ENCODE peak calls at places on chromosomes 16 and 17, in seven cellular contexts. H is esophagus squamous epithelium, S is body of pancreas, U is OCI-LY7, M is lower lobe of right lung, N is gastrocnemius medialis, E is sigmoid colon. J is an unnamed sample. For H3K4me1, the result is how much of the 10 kb centered on the place peaks cover.

GRCh38 chr17:49873466-49873865 is 25.6 kb upstream of the TAC4 start:
- DNase-seq in H (no peak), S (no peak), U (no peak), M (no peak), N (no peak), E (no peak), J (peak)

GRCh38 chr17:81207610-81208581 is 14.9 kb downstream of the CEP131 start:
- DNase-seq in H (no peak), S (no peak), U (peak), M (no peak), N (no peak), E (no peak), J (no peak)

GRCh38 chr17:46943511-46944393 is 20.8 kb downstream of the GOSR2 start:
- DNase-seq in H (no peak), S (peak), U (no peak), M (no peak), N (no peak), E (peak), J (no peak)

GRCh38 chr17:56629450-56630187 is 36.1 kb downstream of the NOG start:
- DNase-seq in H (no peak), S (no peak), U (no peak), M (no peak), N (no peak), E (no peak), J (peak)

GRCh38 chr17:3378321-3378720 is 7.8 kb downstream of the OR3A2 start:
- DNase-seq in H (no peak), S (no peak), U (no peak), M (no peak), N (no peak), E (no peak), J (no peak)

GRCh38 chr17:15112881-15113617 is 152.1 kb downstream of the PMP22 start:
- DNase-seq in H (no peak), S (no peak), U (no peak), M (no peak), N (no peak), E (no peak), J (no peak)

GRCh38 chr16:67683767-67684166 is 17.2 kb downstream of the C16orf86 start:
- DNase-seq in H (no peak), S (no peak), U (no peak), M (no peak), N (no peak), E (peak), J (no peak)

GRCh38 chr17:39393732-39394131 is 7.7 kb downstream of the FBXL20 start:
- DNase-seq in H (no peak), S (no peak), U (peak), M (no peak), N (no peak), E (no peak), J (no peak)

GRCh38 chr17:70310251-70310672 is 140.9 kb downstream of the KCNJ2 start:
- DNase-seq in H (no peak), S (no peak), U (no peak), M (no peak), N (no peak), E (no peak), J (no peak)

GRCh38 chr17:60947100-60947499 is 269.4 kb downstream of the BCAS3 start:
- DNase-seq in H (no peak), S (no peak), U (no peak), M (no peak), N (no peak), E (no peak), J (no peak)

DNA sequence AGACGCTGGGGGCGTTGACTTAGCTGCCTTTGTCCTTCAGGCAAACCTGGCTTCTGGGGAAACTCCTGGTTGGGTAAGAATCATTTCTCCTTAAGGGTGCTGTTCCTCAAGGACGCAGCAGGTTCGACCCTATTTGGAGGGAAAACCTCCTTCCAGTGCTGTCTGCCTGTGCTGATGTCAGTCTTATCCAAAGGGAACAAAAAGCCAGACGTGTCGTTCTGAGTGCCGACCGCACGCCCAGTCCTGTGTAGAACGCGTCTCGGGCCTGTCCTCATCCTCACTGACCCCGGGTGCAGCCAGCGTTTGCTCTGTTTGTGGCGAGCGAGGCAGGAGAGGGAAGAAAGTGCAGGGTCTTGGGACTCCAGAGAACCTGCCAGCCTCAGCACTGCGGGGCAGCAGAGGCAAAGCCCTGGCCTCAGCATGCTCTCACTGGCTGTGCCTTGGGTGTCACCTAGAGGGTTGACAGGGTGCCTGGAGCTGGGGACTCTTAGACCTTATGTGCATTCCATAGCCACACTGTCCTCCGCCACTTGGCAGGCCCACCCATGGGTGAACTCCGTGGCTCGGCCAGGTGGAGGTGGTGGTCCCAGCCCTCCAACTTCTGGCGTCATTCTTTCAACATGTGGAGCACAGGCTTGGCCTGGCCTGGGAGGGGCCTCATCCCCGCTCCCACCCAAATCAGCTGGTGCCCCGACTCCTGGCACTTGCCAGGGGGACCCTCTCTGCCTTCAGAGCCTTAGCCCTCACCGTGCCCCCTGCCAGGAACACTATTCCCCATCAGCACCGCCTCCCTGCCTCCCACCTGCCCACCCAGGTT is 6.0 kb downstream of the SNN start:
- DNase-seq in H (no peak), S (no peak), U (no peak), M (no peak), N (peak), E (no peak), J (no peak)
- TF ChIP-seq CTCF in H (no peak), S (no peak), U (peak), M (no peak), N (peak), E (no peak), J (no peak)

GRCh38 chr17:78751447-78752067 is 30.5 kb downstream of the CYTH1 start:
- DNase-seq in H (no peak), S (no peak), U (no peak), M (no peak), N (no peak), E (no peak), J (no peak)
- H3K4me1 ChIP-seq in H (half or more), S (under half), U (half or more), M (half or more), N (under half), E (under half), J (under half)

GRCh38 chr16:705748-706188 is at the start of gene FBXL16:
- DNase-seq in H (no peak), S (no peak), U (peak), M (no peak), N (no peak), E (no peak), J (no peak)
- H3K4me3 ChIP-seq in H (peak), S (no peak), U (peak), M (no peak), N (no peak), E (no peak), J (peak)

GRCh38 chr17:5784791-5785190 is 200.5 kb upstream of the NLRP1 start:
- DNase-seq in H (no peak), S (no peak), U (no peak), M (no peak), N (no peak), E (no peak), J (no peak)

GRCh38 chr17:5783269-5783668 is 199.0 kb upstream of the NLRP1 start:
- DNase-seq in H (no peak), S (no peak), U (no peak), M (no peak), N (no peak), E (no peak), J (no peak)

GRCh38 chr17:5781236-5781927 is 197.1 kb upstream of the NLRP1 start:
- DNase-seq in H (no peak), S (no peak), U (no peak), M (no peak), N (no peak), E (no peak), J (no peak)

GRCh38 chr17:5783851-5784250 is 199.5 kb upstream of the NLRP1 start:
- DNase-seq in H (no peak), S (no peak), U (no peak), M (no peak), N (no peak), E (no peak), J (no peak)

DNA sequence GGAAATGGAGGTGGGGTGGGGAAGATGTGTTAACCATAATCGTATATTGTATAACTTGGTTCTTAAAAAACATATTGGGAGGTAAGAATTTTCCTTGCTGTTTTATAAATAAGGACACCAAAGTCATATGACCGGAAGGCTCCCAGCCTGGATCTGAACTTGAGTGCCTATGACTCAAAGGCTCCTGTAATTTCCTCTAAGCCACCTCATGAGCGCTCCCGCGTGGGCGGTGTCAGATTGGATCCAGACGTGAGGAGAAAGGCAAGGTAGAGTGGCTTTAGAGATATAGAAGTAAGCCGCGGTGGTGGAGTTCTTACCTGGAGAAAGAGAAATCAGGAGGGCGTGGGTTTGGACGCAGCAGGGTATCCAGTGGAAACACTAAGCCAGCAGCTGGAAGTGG is 196.2 kb upstream of the NLRP1 start:
- DNase-seq in H (no peak), S (no peak), U (no peak), M (no peak), N (no peak), E (no peak), J (no peak)
- TF ChIP-seq CTCF in H (no peak), S (no peak), U (no peak), M (no peak), N (no peak), E (no peak), J (no peak)

DNA sequence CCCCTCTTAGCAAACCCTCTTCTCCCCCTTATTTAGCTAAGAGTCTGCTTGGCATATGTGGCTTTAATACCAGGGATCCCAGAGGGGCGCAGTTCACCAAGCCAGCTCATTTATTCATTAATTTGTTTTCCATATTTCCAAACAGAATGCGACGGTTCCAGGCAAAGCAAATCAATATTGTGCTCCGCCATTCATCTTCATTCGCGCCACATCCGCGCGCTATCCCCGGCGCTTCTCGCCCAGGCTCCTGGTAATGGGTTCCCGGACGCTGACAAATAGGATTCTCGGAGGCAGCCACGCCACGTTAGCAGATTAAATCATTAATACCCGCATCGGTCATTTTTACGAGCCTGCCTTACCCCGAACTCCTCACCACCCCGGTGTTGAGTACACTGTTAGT is 26.1 kb upstream of the C16orf82 start:
- DNase-seq in H (no peak), S (no peak), U (no peak), M (no peak), N (no peak), E (no peak), J (no peak)
- H3K4me1 ChIP-seq in H (under half), S (under half), U (under half), M (under half), N (under half), E (under half), J (under half)

GRCh38 chr17:42246515-42246914 is 29.7 kb downstream of the STAT5B start:
- DNase-seq in H (no peak), S (peak), U (no peak), M (no peak), N (no peak), E (peak), J (no peak)
- H3K4me3 ChIP-seq in H (no peak), S (no peak), U (no peak), M (no peak), N (no peak), E (no peak), J (no peak)

GRCh38 chr16:75942351-75942750 is 216.1 kb upstream of the CPHXL start:
- DNase-seq in H (no peak), S (no peak), U (no peak), M (no peak), N (no peak), E (no peak), J (no peak)

GRCh38 chr16:75938818-75939217 is 212.5 kb upstream of the CPHXL start:
- DNase-seq in H (no peak), S (no peak), U (no peak), M (no peak), N (no peak), E (no peak), J (no peak)

GRCh38 chr16:75943705-75944514 is 217.6 kb upstream of the CPHXL start:
- DNase-seq in H (no peak), S (no peak), U (no peak), M (no peak), N (no peak), E (no peak), J (no peak)

GRCh38 chr16:75946058-75946457 is 219.8 kb upstream of the CPHXL start:
- DNase-seq in H (no peak), S (peak), U (no peak), M (no peak), N (no peak), E (no peak), J (no peak)

GRCh38 chr16:75942901-75943300 is 216.6 kb upstream of the CPHXL start:
- DNase-seq in H (no peak), S (no peak), U (no peak), M (no peak), N (no peak), E (no peak), J (no peak)
- TF ChIP-seq CTCF in H (no peak), S (no peak), U (no peak), M (no peak), N (no peak), E (no peak), J (no peak)

GRCh38 chr17:45300060-45300751 is 16.6 kb downstream of the MAP3K14 start:
- DNase-seq in H (no peak), S (no peak), U (peak), M (no peak), N (no peak), E (no peak), J (no peak)

GRCh38 chr17:45306094-45306493 is 10.7 kb downstream of the MAP3K14 start:
- DNase-seq in H (no peak), S (no peak), U (no peak), M (no peak), N (no peak), E (no peak), J (no peak)

GRCh38 chr17:45301674-45302073 is 15.1 kb downstream of the MAP3K14 start:
- DNase-seq in H (no peak), S (no peak), U (peak), M (no peak), N (no peak), E (no peak), J (no peak)

GRCh38 chr17:45305532-45306087 is 11.2 kb downstream of the MAP3K14 start:
- DNase-seq in H (no peak), S (no peak), U (no peak), M (no peak), N (no peak), E (no peak), J (no peak)

DNA sequence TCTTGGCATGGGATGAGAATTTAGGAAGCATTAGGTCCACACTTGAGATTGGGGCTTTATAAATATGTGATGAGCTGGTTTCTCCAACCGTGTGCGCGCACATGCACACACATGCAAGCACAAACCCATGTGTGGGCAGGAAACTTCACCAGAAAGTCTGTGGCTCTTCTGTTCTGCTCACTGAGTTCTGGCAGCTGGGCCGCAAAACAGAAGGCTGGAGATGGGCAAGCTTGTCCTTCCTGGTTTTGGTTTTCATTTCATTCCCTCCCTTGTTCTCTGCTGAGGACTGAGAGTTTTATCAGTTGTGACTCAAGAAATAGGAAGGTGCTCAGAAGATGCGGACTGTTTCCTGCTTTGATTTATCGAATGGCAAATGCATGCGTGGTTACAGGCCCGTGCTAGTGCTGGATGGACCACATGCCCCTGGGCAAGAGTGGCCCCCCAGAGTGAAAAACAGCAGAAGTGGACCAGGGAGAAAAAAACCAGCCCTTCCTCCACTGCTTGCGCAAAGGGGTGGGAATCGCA is 14.1 kb downstream of the MAP3K14 start:
- DNase-seq in H (no peak), S (no peak), U (peak), M (no peak), N (peak), E (no peak), J (no peak)
- H3K4me1 ChIP-seq in H (half or more), S (half or more), U (half or more), M (half or more), N (half or more), E (under half), J (under half)

DNA sequence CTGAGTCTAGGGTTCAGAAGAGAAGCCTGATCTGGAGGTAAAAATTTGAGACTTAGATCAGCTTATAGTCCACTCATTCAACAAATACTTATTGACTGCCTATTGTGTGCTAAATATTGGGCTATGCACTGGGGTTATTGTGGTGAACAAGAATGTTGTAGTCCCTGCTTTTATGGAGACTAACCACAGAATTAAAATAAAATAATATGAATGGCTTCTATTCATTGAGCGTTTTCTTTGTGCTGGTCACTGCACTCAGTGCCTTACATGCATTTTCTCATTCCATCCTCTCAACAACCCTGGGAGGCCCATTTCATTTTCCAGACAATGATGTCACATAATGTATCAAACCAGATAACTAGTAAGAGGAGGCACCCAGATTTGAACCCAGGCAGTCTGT is 4.8 kb downstream of the NEK8 start:
- DNase-seq in H (no peak), S (no peak), U (no peak), M (no peak), N (no peak), E (no peak), J (no peak)
- H3K4me3 ChIP-seq in H (no peak), S (no peak), U (no peak), M (no peak), N (no peak), E (no peak), J (no peak)

GRCh38 chr17:36808181-36808661 is 129.1 kb upstream of the LHX1 start:
- DNase-seq in H (no peak), S (no peak), U (no peak), M (no peak), N (no peak), E (no peak), J (no peak)
- TF ChIP-seq CTCF in H (no peak), S (no peak), U (no peak), M (no peak), N (no peak), E (no peak), J (no peak)